ENCODE peak calls at places on chromosomes 11 and 22, in five cellular contexts. R is neural crest cell, V is fibroblast of lung, T is RWPE2, A is endothelial cell. L is an unnamed sample.

GRCh38 chr11:69598147-69598546 is 42.8 kb upstream of the CCND1 start:
- DNase-seq in T (peak), A (no peak), V (peak), R (no peak), L (peak)

GRCh38 chr11:119284344-119285157 is 32.4 kb downstream of the MCAM start:
- DNase-seq in V (peak), T (no peak), R (no peak), A (no peak), L (peak)

GRCh38 chr11:117833401-117833891 is 8.9 kb upstream of the FXYD2 start:
- DNase-seq in A (no peak), R (no peak), T (no peak), V (no peak), L (peak)

GRCh38 chr22:36546092-36546804 is 17.3 kb upstream of the EIF3D start:
- DNase-seq in R (peak), A (peak), T (no peak), V (peak), L (peak)

GRCh38 chr11:107385361-107385982 is 72.2 kb downstream of the CWF19L2 start:
- DNase-seq in V (no peak), A (no peak), T (peak), R (no peak), L (peak)

GRCh38 chr11:32090774-32091370 is at the start of gene RCN1:
- DNase-seq in T (peak), A (peak), V (peak), R (peak), L (peak)

GRCh38 chr22:29152381-29153138 is 53.1 kb upstream of the EMID1 start:
- DNase-seq in T (no peak), V (no peak), R (no peak), A (no peak), L (no peak)

GRCh38 chr11:69142894-69143293 is 12.8 kb upstream of the SMIM38 start:
- DNase-seq in A (no peak), R (no peak), T (no peak), V (no peak), L (no peak)

GRCh38 chr11:2717561-2717960 is 17.8 kb upstream of the KCNQ1OT1 start:
- DNase-seq in R (no peak), A (no peak), T (no peak), V (no peak), L (no peak)

GRCh38 chr22:49021926-49022815 is 805.5 kb downstream of the BRD1 start:
- DNase-seq in V (no peak), T (peak), A (no peak), R (no peak), L (no peak)

GRCh38 chr22:37030560-37031281 is 11.2 kb downstream of the MPST start:
- DNase-seq in R (no peak), T (no peak), V (no peak), A (no peak), L (no peak)

GRCh38 chr22:43476341-43476740 is 64.5 kb downstream of the MPPED1 start:
- DNase-seq in T (no peak), V (no peak), A (no peak), R (no peak), L (no peak)

GRCh38 chr11:67504950-67505561 is at the start of gene PITPNM1:
- DNase-seq in A (peak), R (peak), T (peak), V (peak), L (peak)

GRCh38 chr11:67507242-67507890 is 596 bp downstream of the CDK2AP2 start:
- DNase-seq in T (no peak), V (no peak), R (no peak), A (no peak), L (peak)

GRCh38 chr11:67507891-67508485 is at the start of gene CDK2AP2:
- DNase-seq in T (peak), A (peak), R (peak), V (peak), L (peak)

GRCh38 chr11:67505605-67506396 is 638 bp upstream of the PITPNM1 start:
- DNase-seq in T (peak), A (peak), R (peak), V (peak), L (peak)

GRCh38 chr11:67506426-67507032 is 1.4 kb upstream of the PITPNM1 start:
- DNase-seq in A (no peak), T (no peak), V (no peak), R (no peak), L (no peak)
- TF ChIP-seq CTCF in A (peak), T (peak), V (no peak), R (peak), L (no peak)

GRCh38 chr22:25742918-25743708 is 1.1 kb downstream of the MYO18B start:
- DNase-seq in A (no peak), R (no peak), V (no peak), T (no peak), L (no peak)

GRCh38 chr22:25739659-25740344 is 2.2 kb upstream of the MYO18B start:
- DNase-seq in V (no peak), A (no peak), T (no peak), R (no peak), L (no peak)

GRCh38 chr22:25744694-25745093 is 2.7 kb downstream of the MYO18B start:
- DNase-seq in R (no peak), A (no peak), T (no peak), V (no peak), L (no peak)

GRCh38 chr22:25745341-25746011 is 3.5 kb downstream of the MYO18B start:
- DNase-seq in T (no peak), A (no peak), V (peak), R (no peak), L (peak)

GRCh38 chr22:25741692-25742626 is at the start of gene MYO18B:
- DNase-seq in R (no peak), A (no peak), V (no peak), T (no peak), L (no peak)
- TF ChIP-seq CTCF in R (no peak), A (no peak), V (no peak), T (no peak), L (no peak)

GRCh38 chr22:30425616-30426394 is at the start of gene MTFP1:
- DNase-seq in V (peak), A (peak), T (peak), R (peak), L (peak)
- TF ChIP-seq CTCF in V (no peak), A (no peak), T (no peak), R (no peak), L (no peak)

DNA sequence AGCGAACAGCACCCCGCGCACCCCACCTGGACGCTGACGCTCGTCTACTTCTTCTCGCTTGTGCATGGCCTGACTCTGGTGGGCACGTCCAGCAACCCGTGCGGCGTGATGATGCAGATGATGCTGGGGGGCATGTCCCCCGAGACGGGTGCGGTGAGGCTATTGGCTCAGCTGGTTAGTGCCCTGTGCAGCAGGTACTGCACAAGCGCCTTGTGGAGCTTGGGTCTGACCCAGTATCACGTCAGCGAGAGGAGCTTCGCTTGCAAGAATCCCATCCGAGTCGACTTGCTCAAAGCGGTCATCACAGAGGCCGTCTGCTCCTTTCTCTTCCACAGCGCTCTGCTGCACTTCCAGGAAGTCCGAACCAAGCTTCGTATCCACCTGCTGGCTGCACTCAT is 440 bp downstream of the AQP11 start:
- DNase-seq in A (peak), V (peak), T (no peak), R (peak), L (peak)
- TF ChIP-seq CTCF in A (no peak), V (no peak), T (no peak), R (peak), L (no peak)

DNA sequence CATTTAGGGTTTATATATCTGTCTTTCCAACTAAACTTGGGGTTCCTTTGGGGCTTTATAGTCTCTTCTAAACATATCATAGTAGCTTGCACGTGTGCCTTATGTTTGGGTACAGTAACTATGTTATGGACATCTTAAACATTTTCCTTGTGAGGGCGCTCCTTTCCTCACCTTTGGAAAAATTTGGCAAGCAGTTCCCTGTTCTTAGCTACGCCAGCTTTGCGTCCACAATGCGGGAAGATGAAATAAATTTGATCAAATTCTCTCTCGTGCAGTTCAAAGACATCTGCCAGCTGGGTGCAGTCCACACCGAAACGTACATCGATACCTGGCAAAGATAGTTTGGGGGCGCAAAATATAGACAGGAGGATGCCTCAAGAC is 590 bp downstream of the FDXACB1 start:
- DNase-seq in R (no peak), A (peak), V (peak), T (no peak), L (peak)
- TF ChIP-seq CTCF in R (no peak), A (no peak), V (no peak), T (no peak), L (no peak)

L was measured in MCF 10A.